ENCODE peak calls at places on chromosome 6, in four cellular contexts. One of them, this sample, is unnamed.

GRCh38 chr6:93968126-93968525 is 548.8 kb upstream of the EPHA7 start:
- DNase-seq in posterior vena cava: no peak
- DNase-seq in Kasumi-1: no peak
- DNase-seq in progenitor cell of endocrine pancreas: no peak
- DNase-seq in this sample: no peak

GRCh38 chr6:26215200-26216014 is 128.2 kb downstream of the HFE start:
- DNase-seq in posterior vena cava: no peak
- DNase-seq in Kasumi-1: no peak
- DNase-seq in progenitor cell of endocrine pancreas: no peak
- DNase-seq in this sample: no peak

GRCh38 chr6:130293800-130294199 is 71.0 kb upstream of the SAMD3 start:
- DNase-seq in posterior vena cava: no peak
- DNase-seq in Kasumi-1: peak; percentile 55
- DNase-seq in progenitor cell of endocrine pancreas: no peak
- DNase-seq in this sample: peak; percentile 23

GRCh38 chr6:108507316-108507715 is 53.4 kb upstream of the FOXO3 start:
- DNase-seq in posterior vena cava: no peak
- DNase-seq in Kasumi-1: no peak
- DNase-seq in progenitor cell of endocrine pancreas: no peak
- DNase-seq in this sample: no peak

GRCh38 chr6:11354019-11354418 is 121.6 kb upstream of the NEDD9 start:
- DNase-seq in posterior vena cava: no peak
- DNase-seq in Kasumi-1: no peak
- DNase-seq in progenitor cell of endocrine pancreas: no peak
- DNase-seq in this sample: no peak

GRCh38 chr6:125834347-125834746 is 43.6 kb downstream of the NCOA7 start:
- DNase-seq in posterior vena cava: no peak
- DNase-seq in Kasumi-1: no peak
- DNase-seq in progenitor cell of endocrine pancreas: no peak
- DNase-seq in this sample: no peak

GRCh38 chr6:122845916-122846632 is 57.0 kb downstream of the SMPDL3A start:
- DNase-seq in posterior vena cava: no peak
- DNase-seq in Kasumi-1: no peak
- DNase-seq in progenitor cell of endocrine pancreas: no peak
- DNase-seq in this sample: no peak

GRCh38 chr6:12545837-12546658 is 170.5 kb upstream of the PHACTR1 start:
- DNase-seq in posterior vena cava: no peak
- DNase-seq in Kasumi-1: no peak
- DNase-seq in progenitor cell of endocrine pancreas: no peak
- DNase-seq in this sample: peak; percentile 27

GRCh38 chr6:146420255-146420654 is 123.4 kb upstream of the RAB32 start:
- DNase-seq in posterior vena cava: no peak
- DNase-seq in Kasumi-1: no peak
- DNase-seq in progenitor cell of endocrine pancreas: no peak
- DNase-seq in this sample: no peak

This sample was measured in 8988T.